ENCODE peak calls at places on chromosome 10, in ten cellular contexts. C is kidney glomerular epithelial cell; G is GF-D8; F is AG20443; H is stimulated activated CD8-positive, alpha-beta memory T cell treated with anti-CD3 and anti-CD28 coated beads, Interleukin-15, amount 100 ng/mL, for 24 hours; R is GM20000; B is left colon; P is IMR-90; J is thoracic aorta; L is left lung. W is an unnamed sample.

GRCh38 chr10:31605426-31605825 is 286.4 kb downstream of the ZEB1 start:
- DNase-seq in G (no peak), J (no peak), C (no peak), R (no peak), P (no peak), L (no peak), B (no peak), H (no peak), F (no peak), W (no peak)

GRCh38 chr10:78700413-78700812 is 368.4 kb upstream of the ZMIZ1 start:
- DNase-seq in R (no peak), B (peak), L (no peak), G (no peak), H (no peak), F (no peak), C (no peak), J (no peak), P (peak), W (peak)

GRCh38 chr10:14186245-14186644 is 144.5 kb downstream of the FRMD4A start:
- DNase-seq in P (peak), G (no peak), L (no peak), H (no peak), F (peak), R (no peak), J (no peak), C (no peak), B (no peak), W (peak)

GRCh38 chr10:109987413-109987812 is 20.4 kb upstream of the ADD3 start:
- DNase-seq in H (no peak), J (no peak), P (peak), G (no peak), R (no peak), F (peak), L (no peak), C (peak), B (no peak), W (peak)

GRCh38 chr10:115949282-115949844 is 323.6 kb downstream of the GFRA1 start:
- DNase-seq in B (no peak), F (no peak), R (no peak), C (no peak), J (no peak), H (no peak), G (no peak), P (no peak), L (no peak), W (no peak)

GRCh38 chr10:47323636-47324299 is 1.5 kb downstream of the GDF2 start:
- DNase-seq in L (peak), H (no peak), C (no peak), B (no peak), R (no peak), F (no peak), J (no peak), P (no peak), G (no peak), W (no peak)

GRCh38 chr10:127462643-127463295 is 86.3 kb upstream of the NPS start:
- DNase-seq in L (no peak), B (peak), G (no peak), H (no peak), F (no peak), J (no peak), P (no peak), C (no peak), R (no peak), W (no peak)

GRCh38 chr10:60394444-60394843 is 4.8 kb upstream of the ANK3 start:
- DNase-seq in P (no peak), J (no peak), L (no peak), C (no peak), H (no peak), R (no peak), G (no peak), B (no peak), F (no peak), W (no peak)

GRCh38 chr10:119296703-119297102 is 89.3 kb downstream of the GRK5 start:
- DNase-seq in B (no peak), R (no peak), G (no peak), J (no peak), L (no peak), P (peak), H (no peak), C (no peak), F (no peak), W (no peak)

GRCh38 chr10:3755440-3756359 is 29.3 kb downstream of the KLF6 start:
- DNase-seq in F (peak), B (no peak), H (no peak), G (no peak), J (no peak), R (no peak), C (no peak), L (no peak), P (peak), W (no peak)

GRCh38 chr10:28250782-28251181 is 52.1 kb downstream of the MPP7 start:
- DNase-seq in H (no peak), J (no peak), R (peak), L (no peak), G (no peak), B (no peak), C (peak), P (peak), F (peak), W (peak)